ENCODE peak calls at places on chromosomes 13 and 19, in four cellular contexts. U is upper lobe of right lung, P is WTC11, M is AG04450. D is an unnamed sample.

GRCh38 chr13:30159446-30159839 is 147.9 kb downstream of the KATNAL1 start:
- DNase-seq in U (no peak), P (no peak), M (peak), D (no peak)

GRCh38 chr13:102197193-102197592 is 204.7 kb downstream of the FGF14 start:
- DNase-seq in U (no peak), P (peak), M (no peak), D (no peak)

GRCh38 chr13:98468929-98469328 is 108.0 kb downstream of the STK24 start:
- DNase-seq in U (no peak), P (no peak), M (no peak), D (no peak)

GRCh38 chr19:6262519-6262918 is 17.3 kb downstream of the MLLT1 start:
- DNase-seq in U (no peak), P (no peak), M (no peak), D (no peak)

GRCh38 chr13:60944016-60944415 is 471.6 kb downstream of the PCDH20 start:
- DNase-seq in U (no peak), P (no peak), M (no peak), D (no peak)

GRCh38 chr19:18000981-18001836 is 6.8 kb upstream of the ARRDC2 start:
- DNase-seq in U (peak), P (peak), M (no peak), D (peak)

GRCh38 chr19:56543776-56544175 is 5.0 kb downstream of the ZFP28 start:
- DNase-seq in U (no peak), P (no peak), M (no peak), D (no peak)

GRCh38 chr13:64362564-64362963 is 2867.6 kb downstream of the PCDH9 start:
- DNase-seq in U (no peak), P (no peak), M (no peak), D (no peak)

GRCh38 chr13:76148926-76149325 is 512.8 kb downstream of the LMO7 start:
- DNase-seq in U (no peak), P (no peak), M (peak), D (no peak)

GRCh38 chr13:59643906-59644626 is 519.7 kb downstream of the DIAPH3 start:
- DNase-seq in U (no peak), P (no peak), M (no peak), D (no peak)

GRCh38 chr19:379796-380195 is 29.2 kb downstream of the C2CD4C start:
- DNase-seq in U (no peak), P (no peak), M (no peak), D (no peak)

GRCh38 chr19:384801-385169 is 24.2 kb downstream of the C2CD4C start:
- DNase-seq in U (no peak), P (no peak), M (no peak), D (no peak)

GRCh38 chr19:383040-383439 is 25.9 kb downstream of the C2CD4C start:
- DNase-seq in U (peak), P (no peak), M (no peak), D (no peak)

GRCh38 chr19:387777-388176 is 21.2 kb downstream of the C2CD4C start:
- DNase-seq in U (peak), P (no peak), M (no peak), D (no peak)

GRCh38 chr19:383922-384800 is 24.8 kb downstream of the C2CD4C start:
- DNase-seq in U (peak), P (peak), M (no peak), D (peak)
- TF ChIP-seq CTCF in U (peak), P (peak), M (peak), D (peak)

GRCh38 chr13:81957121-81957520 is 1616.2 kb upstream of the SPRY2 start:
- DNase-seq in U (no peak), P (peak), M (no peak), D (no peak)
- TF ChIP-seq CTCF in U (no peak), P (peak), M (no peak), D (no peak)

GRCh38 chr19:42150940-42151339 is 18.7 kb upstream of the POU2F2 start:
- DNase-seq in U (no peak), P (peak), M (no peak), D (peak)
- TF ChIP-seq CTCF in U (no peak), P (no peak), M (no peak), D (no peak)

DNA sequence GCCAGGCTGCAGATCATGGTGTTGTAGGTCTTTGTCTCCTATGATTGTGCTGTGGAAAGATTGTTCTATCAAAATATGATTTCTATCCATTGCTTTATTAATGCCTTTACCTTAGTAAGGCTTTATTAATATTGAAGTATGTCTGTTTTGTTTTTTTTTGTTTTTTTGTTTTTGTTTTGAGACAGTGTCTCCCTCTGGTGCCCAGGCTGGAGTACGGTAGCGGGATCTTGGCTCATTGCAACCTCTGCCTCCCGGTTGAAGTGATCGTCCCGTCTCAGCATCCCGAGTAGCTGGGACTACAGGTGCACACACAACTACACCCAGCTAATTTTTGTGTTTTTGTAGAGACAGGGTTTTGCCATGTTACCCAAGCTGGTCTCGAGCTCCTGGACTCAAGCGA is 7.7 kb downstream of the IRGC start:
- DNase-seq in U (no peak), P (no peak), M (no peak), D (no peak)
- TF ChIP-seq CTCF in U (peak), P (no peak), M (peak), D (no peak)

GRCh38 chr13:73945371-73945770 is 188.8 kb downstream of the KLF12 start:
- DNase-seq in U (no peak), P (no peak), M (no peak), D (no peak)
- TF ChIP-seq CTCF in U (no peak), P (no peak), M (no peak), D (no peak)

GRCh38 chr19:51338563-51339312 is 3.2 kb downstream of the VSIG10L start:
- DNase-seq in U (peak), P (peak), M (no peak), D (peak)

GRCh38 chr19:51339313-51339686 is 2.6 kb downstream of the VSIG10L start:
- DNase-seq in U (no peak), P (no peak), M (no peak), D (no peak)

GRCh38 chr19:51341066-51341465 is 873 bp downstream of the VSIG10L start:
- DNase-seq in U (no peak), P (no peak), M (no peak), D (no peak)

GRCh38 chr19:51337861-51338562 is 3.9 kb downstream of the VSIG10L start:
- DNase-seq in U (no peak), P (no peak), M (no peak), D (no peak)

DNA sequence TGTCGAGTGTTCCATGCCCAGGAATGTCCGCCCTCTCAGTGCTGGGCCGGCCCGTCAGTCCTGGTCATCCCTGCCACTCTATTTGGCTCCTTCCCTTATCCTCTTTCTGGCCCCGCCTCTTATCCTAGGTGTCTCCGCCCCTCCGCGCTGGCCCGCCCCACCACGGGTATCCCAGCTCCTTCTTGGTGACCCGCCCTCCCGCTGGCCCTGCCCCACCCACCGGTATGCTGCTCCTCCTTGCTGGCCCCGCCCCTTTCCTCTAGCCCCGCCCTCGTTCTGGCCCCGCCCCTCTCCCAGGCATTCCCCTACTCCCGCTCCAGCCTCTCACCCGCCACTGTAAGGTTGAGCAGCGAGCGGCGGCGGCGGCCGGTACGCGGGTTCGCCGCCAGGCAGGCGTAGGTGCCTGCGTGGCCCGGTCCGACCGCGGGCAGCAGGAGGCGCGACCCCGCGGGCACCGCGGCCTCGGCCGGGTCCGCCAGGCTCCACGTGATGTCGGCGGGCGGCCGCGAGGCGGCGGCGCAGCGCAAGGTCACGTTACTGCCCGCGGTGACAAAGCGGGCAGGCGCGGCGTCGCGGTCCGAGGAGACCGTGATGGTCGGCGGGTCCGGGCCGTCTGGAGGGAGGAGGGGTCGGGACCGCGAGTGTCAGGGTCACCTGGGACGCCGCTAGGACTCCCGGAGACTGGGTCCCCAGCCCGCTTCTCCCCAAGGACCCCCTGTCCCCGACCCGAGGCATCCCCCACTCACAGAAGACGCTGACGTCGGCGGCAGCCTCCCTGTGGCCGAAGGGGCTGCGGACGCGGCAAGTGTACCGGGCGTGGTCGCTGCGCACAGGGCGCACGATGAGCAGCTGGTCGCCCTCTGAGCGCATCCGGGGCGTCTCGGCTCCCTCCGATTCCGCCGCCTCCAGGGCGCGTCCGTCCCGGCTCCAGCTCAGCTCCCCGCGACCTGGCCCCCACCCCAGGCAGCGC is 2.0 kb downstream of the VSIG10L start:
- DNase-seq in U (peak), P (peak), M (peak), D (peak)
- TF ChIP-seq CTCF in U (peak), P (no peak), M (no peak), D (peak)

GRCh38 chr13:113724780-113725315 is 34.2 kb upstream of the TMEM255B start:
- DNase-seq in U (peak), P (peak), M (no peak), D (peak)

GRCh38 chr13:113722921-113723320 is 36.1 kb upstream of the TMEM255B start:
- DNase-seq in U (no peak), P (no peak), M (no peak), D (no peak)

GRCh38 chr13:113726961-113727411 is 32.0 kb upstream of the TMEM255B start:
- DNase-seq in U (peak), P (no peak), M (no peak), D (no peak)

GRCh38 chr13:113723400-113724015 is 35.5 kb upstream of the TMEM255B start:
- DNase-seq in U (no peak), P (no peak), M (no peak), D (no peak)

DNA sequence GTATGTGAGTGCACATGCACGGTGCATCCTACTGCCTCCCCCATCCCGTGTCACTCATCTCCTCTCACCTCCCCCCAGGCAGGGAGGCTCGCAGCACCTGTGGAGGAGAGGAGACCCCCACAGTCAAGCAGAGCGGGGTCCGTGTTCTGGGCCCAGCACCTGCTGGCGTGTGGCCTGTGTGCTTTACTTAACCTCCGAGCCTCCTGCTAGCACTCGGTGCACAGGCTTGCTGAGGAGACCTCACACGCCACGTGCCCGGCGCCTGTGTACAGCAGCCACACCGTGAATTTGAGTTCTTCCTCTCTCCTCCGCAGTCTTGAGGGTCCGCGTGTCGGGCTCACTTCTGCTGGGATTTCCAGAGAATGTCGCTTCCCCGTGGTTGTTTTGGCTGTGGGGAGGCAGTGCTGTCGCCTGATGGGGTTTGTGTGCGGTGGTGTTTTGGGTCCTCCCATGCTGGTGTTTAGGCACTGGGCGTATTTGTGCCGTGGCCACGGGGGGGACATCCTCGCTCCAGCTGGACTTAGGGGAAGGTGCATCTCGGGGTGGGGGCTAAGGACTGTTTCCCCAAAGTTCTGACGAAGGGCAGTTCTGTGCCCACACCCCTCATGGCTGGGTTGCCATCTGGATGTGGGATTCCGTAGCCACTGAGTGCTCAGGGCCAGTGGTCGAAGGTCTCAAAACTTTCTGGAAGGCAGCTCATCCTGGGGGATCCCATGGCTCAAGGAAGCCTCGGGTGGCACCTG is 34.8 kb upstream of the TMEM255B start:
- DNase-seq in U (peak), P (no peak), M (no peak), D (no peak)
- TF ChIP-seq CTCF in U (no peak), P (no peak), M (no peak), D (no peak)

GRCh38 chr13:26771796-26772195 is 11.2 kb upstream of the GPR12 start:
- DNase-seq in U (no peak), P (no peak), M (no peak), D (no peak)

GRCh38 chr13:26772531-26772930 is 11.9 kb upstream of the GPR12 start:
- DNase-seq in U (no peak), P (no peak), M (no peak), D (no peak)
- TF ChIP-seq CTCF in U (no peak), P (no peak), M (no peak), D (no peak)

GRCh38 chr19:3743486-3743885 is 18.0 kb downstream of the APBA3 start:
- DNase-seq in U (no peak), P (no peak), M (no peak), D (no peak)
- TF ChIP-seq CTCF in U (no peak), P (no peak), M (no peak), D (no peak)

GRCh38 chr19:42477933-42478332 is 35.2 kb upstream of the CXCL17 start:
- DNase-seq in U (no peak), P (no peak), M (no peak), D (no peak)

GRCh38 chr19:42474743-42475142 is 32.0 kb upstream of the CXCL17 start:
- DNase-seq in U (no peak), P (no peak), M (no peak), D (no peak)

GRCh38 chr19:42475366-42475765 is 32.6 kb upstream of the CXCL17 start:
- DNase-seq in U (no peak), P (no peak), M (no peak), D (no peak)

GRCh38 chr19:42478765-42479307 is 36.1 kb upstream of the CXCL17 start:
- DNase-seq in U (no peak), P (no peak), M (no peak), D (no peak)

DNA sequence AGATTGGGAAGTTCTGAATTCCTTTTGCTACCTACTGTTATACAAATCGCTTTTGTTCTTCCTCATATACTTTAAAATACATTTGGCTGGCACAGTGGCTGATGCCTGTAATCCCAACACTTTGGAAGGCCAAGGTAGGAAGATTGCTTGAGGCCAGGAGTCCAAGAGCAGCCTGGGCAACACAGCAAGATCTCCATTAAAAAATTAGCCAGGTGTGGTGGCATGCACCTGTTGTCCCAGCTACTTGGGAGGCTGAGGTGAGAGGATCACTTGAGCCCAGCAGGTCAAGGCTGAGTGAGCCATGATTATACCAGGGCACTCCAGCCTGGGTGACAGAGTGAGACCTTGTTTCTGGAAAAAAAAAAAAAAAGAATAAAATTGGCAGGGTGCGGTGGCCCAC is 34.4 kb upstream of the CXCL17 start:
- DNase-seq in U (no peak), P (no peak), M (no peak), D (no peak)
- TF ChIP-seq CTCF in U (no peak), P (no peak), M (no peak), D (no peak)